ENCODE peak calls at places on chromosomes 13 and 19, in ten cellular contexts. R is NCI-H1417; O is T-helper 9 cell; I is GM13977; K is CD4-positive, alpha-beta memory T cell; J is brain pericyte; Y is T-helper 2 cell; W is CMK; T is body of pancreas; X is non-pigmented ciliary epithelial cell. D is an unnamed sample.

GRCh38 chr19:44689290-44690130 is 9.4 kb upstream of the CEACAM16 start:
- DNase-seq in R (peak), O (peak), I (peak), K (peak), J (peak), Y (peak), W (peak), T (peak), X (no peak), D (peak)

GRCh38 chr13:53873558-53873957 is 844.9 kb downstream of the OLFM4 start:
- DNase-seq in R (peak), O (no peak), I (no peak), K (no peak), J (no peak), Y (no peak), W (no peak), T (no peak), X (no peak), D (no peak)

GRCh38 chr19:17468302-17469091 is 1.8 kb upstream of the SLC27A1 start:
- DNase-seq in R (no peak), O (no peak), I (no peak), K (no peak), J (no peak), Y (no peak), W (no peak), T (peak), X (no peak), D (no peak)

GRCh38 chr19:38862321-38863059 is 12.7 kb upstream of the HNRNPL start:
- DNase-seq in R (peak), O (no peak), I (no peak), K (no peak), J (no peak), Y (no peak), W (no peak), T (peak), X (no peak), D (no peak)

GRCh38 chr13:28012383-28012782 is 23.9 kb upstream of the URAD start:
- DNase-seq in R (no peak), O (no peak), I (no peak), K (no peak), J (no peak), Y (no peak), W (no peak), T (no peak), X (no peak), D (no peak)

GRCh38 chr19:45276284-45276687 is 25.2 kb downstream of the MARK4 start:
- DNase-seq in R (peak), O (no peak), I (no peak), K (no peak), J (no peak), Y (no peak), W (no peak), T (peak), X (no peak), D (no peak)

GRCh38 chr13:46679369-46680180 is 117.4 kb downstream of the ESD start:
- DNase-seq in R (no peak), O (no peak), I (peak), K (peak), J (peak), Y (peak), W (no peak), T (no peak), X (no peak), D (peak)

GRCh38 chr19:48639483-48640375 is 2.5 kb upstream of the DBP start:
- DNase-seq in R (no peak), O (no peak), I (no peak), K (no peak), J (no peak), Y (no peak), W (no peak), T (no peak), X (no peak), D (no peak)

GRCh38 chr19:17755533-17755885 is 4.2 kb downstream of the FCHO1 start:
- DNase-seq in R (peak), O (no peak), I (no peak), K (no peak), J (no peak), Y (no peak), W (no peak), T (no peak), X (no peak), D (no peak)

GRCh38 chr13:70203661-70204229 is 95.5 kb upstream of the KLHL1 start:
- DNase-seq in R (peak), O (no peak), I (no peak), K (no peak), J (no peak), Y (peak), W (no peak), T (no peak), X (no peak), D (no peak)

GRCh38 chr19:14554382-14554812 is 17.5 kb downstream of the NDUFB7 start:
- DNase-seq in R (peak), O (no peak), I (no peak), K (no peak), J (no peak), Y (no peak), W (no peak), T (peak), X (no peak), D (no peak)

GRCh38 chr19:19820774-19821315 is 705 bp downstream of the ZNF506 start:
- DNase-seq in R (no peak), O (no peak), I (no peak), K (no peak), J (no peak), Y (peak), W (no peak), T (no peak), X (no peak), D (no peak)

GRCh38 chr19:16342002-16342715 is 17.5 kb downstream of the KLF2 start:
- DNase-seq in R (no peak), O (no peak), I (peak), K (peak), J (no peak), Y (peak), W (no peak), T (no peak), X (no peak), D (no peak)

GRCh38 chr13:46121033-46121432 is 16.2 kb upstream of the CPB2 start:
- DNase-seq in R (no peak), O (no peak), I (no peak), K (no peak), J (no peak), Y (no peak), W (no peak), T (no peak), X (no peak), D (no peak)

GRCh38 chr13:30739646-30740642 is 4.6 kb downstream of the ALOX5AP start:
- DNase-seq in R (no peak), O (peak), I (peak), K (peak), J (no peak), Y (peak), W (no peak), T (no peak), X (peak), D (no peak)

GRCh38 chr13:63842102-63842501 is 2426.5 kb upstream of the PCDH20 start:
- DNase-seq in R (no peak), O (no peak), I (no peak), K (no peak), J (no peak), Y (no peak), W (no peak), T (no peak), X (no peak), D (no peak)

GRCh38 chr13:106121173-106121754 is 414.2 kb downstream of the EFNB2 start:
- DNase-seq in R (no peak), O (no peak), I (no peak), K (no peak), J (no peak), Y (no peak), W (no peak), T (no peak), X (no peak), D (no peak)

D was measured in AG09319.